ENCODE peak calls at places on chromosomes 1 and 21, in six cellular contexts. H, O, Q, Z, D and N are unnamed samples. For H3K27me3, the result is how much of the 10 kb centered on the place peaks cover.

GRCh38 chr1:54110991-54111390 is 41.8 kb downstream of the CDCP2 start:
- DNase-seq in Q (no peak), D (no peak), Z (no peak), O (no peak), H (no peak), N (no peak)

GRCh38 chr21:39422468-39423241 is 22.9 kb downstream of the LCA5L start:
- DNase-seq in Q (no peak), Z (no peak), O (no peak), D (no peak), H (peak), N (no peak)

GRCh38 chr21:45572231-45572630 is 30.0 kb upstream of the SLC19A1 start:
- DNase-seq in H (no peak), O (no peak), Z (peak), Q (no peak), D (no peak), N (no peak)

GRCh38 chr1:235984041-235984820 is 80.7 kb downstream of the NID1 start:
- DNase-seq in D (peak), Z (no peak), O (no peak), H (peak), Q (no peak), N (peak)

GRCh38 chr1:9196129-9197040 is 38.2 kb upstream of the H6PD start:
- DNase-seq in O (peak), Q (no peak), D (peak), Z (peak), H (peak), N (peak)

GRCh38 chr1:156270314-156270713 is 12.3 kb downstream of the SMG5 start:
- DNase-seq in D (no peak), Q (no peak), Z (no peak), O (no peak), H (no peak), N (no peak)

GRCh38 chr21:46363698-46364097 is 39.7 kb downstream of the PCNT start:
- DNase-seq in D (no peak), Z (no peak), H (no peak), O (no peak), Q (no peak), N (no peak)

GRCh38 chr21:45892156-45892919 is 89.2 kb upstream of the COL6A1 start:
- DNase-seq in Z (peak), D (no peak), H (no peak), O (peak), Q (no peak), N (no peak)

GRCh38 chr1:109490029-109490933 is 3.6 kb upstream of the CYB561D1 start:
- DNase-seq in O (peak), H (peak), Q (no peak), Z (peak), D (peak), N (peak)

GRCh38 chr1:60727553-60727952 is 354.8 kb upstream of the NFIA start:
- DNase-seq in Z (no peak), H (peak), Q (no peak), O (no peak), D (no peak), N (peak)

GRCh38 chr1:3459940-3460652 is 5.6 kb downstream of the ARHGEF16 start:
- DNase-seq in Q (no peak), D (no peak), O (no peak), Z (no peak), H (peak), N (no peak)

GRCh38 chr1:223033658-223034057 is 109.4 kb downstream of the TLR5 start:
- DNase-seq in H (peak), Q (no peak), Z (no peak), O (no peak), D (peak), N (peak)

GRCh38 chr1:54791880-54792522 is 9.1 kb downstream of the TTC22 start:
- DNase-seq in D (no peak), Q (no peak), H (no peak), Z (no peak), O (peak), N (no peak)

GRCh38 chr1:237763137-237763536 is 127.6 kb downstream of the ZP4 start:
- DNase-seq in Z (no peak), H (no peak), O (no peak), D (no peak), Q (no peak), N (no peak)

GRCh38 chr1:177546346-177546745 is 375.6 kb downstream of the BRINP2 start:
- DNase-seq in Z (no peak), H (peak), Q (no peak), O (no peak), D (peak), N (peak)

GRCh38 chr21:21973806-21974205 is 975.6 kb downstream of the NCAM2 start:
- DNase-seq in Q (no peak), O (no peak), D (no peak), H (no peak), Z (no peak), N (no peak)
- H3K27me3 ChIP-seq in Q (under half), O (under half), D (under half), H (under half), Z (under half), N (under half)

DNA sequence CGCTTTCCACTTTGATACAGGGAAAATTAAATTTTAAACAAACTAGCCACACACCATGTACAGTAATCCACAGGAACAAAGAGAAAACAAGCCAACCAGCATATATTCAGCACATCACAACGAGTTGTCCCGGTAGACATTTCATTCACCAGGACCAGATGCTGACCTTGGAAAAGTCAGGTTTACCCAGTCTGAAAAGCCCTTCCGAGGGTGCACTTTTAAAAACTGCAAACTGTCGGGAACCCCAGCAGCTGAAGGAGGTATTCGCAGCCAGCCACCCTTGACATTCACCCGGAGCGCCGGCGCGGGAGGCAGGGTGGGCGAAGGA is 1.2 kb downstream of the MCOLN3 start:
- DNase-seq in D (no peak), O (no peak), Q (no peak), Z (no peak), H (no peak), N (no peak)
- H3K27me3 ChIP-seq in D (under half), O (under half), Q (half or more), Z (half or more), H (under half), N (under half)

DNA sequence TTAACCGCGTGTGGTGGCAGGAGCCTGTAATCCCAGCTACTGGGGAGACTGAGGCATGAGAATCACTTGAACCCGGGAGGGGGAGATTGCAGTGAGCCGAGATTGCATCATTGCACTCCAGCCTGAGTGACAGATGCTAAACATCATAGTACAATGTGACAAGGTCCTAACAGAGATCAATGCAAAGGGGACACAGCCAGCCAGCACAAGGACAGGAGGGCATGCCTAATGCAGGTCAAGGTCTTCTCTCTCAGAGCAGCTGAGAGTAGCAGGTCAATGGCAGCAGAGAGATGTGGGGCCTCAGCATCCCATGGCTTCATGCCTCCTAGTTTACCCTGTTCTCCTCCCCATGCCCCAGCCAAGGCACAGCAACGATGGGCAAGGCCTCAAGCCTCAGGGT is 3.0 kb upstream of the SMIM11 start:
- DNase-seq in H (no peak), Q (no peak), D (no peak), O (no peak), Z (no peak), N (no peak)
- H3K27me3 ChIP-seq in H (under half), Q (under half), D (under half), O (under half), Z (under half), N (under half)

DNA sequence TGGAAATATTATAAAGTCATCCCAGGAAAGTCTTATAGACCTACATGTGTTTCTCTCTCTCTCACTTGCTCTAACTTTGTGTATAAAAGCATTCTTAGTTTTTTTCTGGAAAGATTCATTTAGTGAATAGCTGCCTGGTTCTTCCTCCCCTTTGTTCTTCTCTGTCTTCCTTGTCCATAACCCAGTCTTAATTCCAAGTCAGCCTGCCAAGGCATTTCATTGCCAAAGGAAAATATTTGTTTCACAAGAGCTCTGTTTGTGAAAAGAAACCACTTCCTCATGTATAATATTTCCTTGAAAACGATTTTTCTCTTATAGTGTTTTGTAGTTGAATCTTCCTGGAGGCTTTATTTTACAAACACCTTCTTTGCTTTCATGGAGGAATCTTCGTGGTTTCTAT is 427.0 kb downstream of the ADGRL2 start:
- DNase-seq in O (no peak), D (peak), H (peak), Z (no peak), Q (no peak), N (peak)
- H3K27me3 ChIP-seq in O (under half), D (under half), H (under half), Z (under half), Q (under half), N (under half)

GRCh38 chr1:22557341-22557950 is 5.8 kb upstream of the EPHA8 start:
- DNase-seq in O (no peak), Q (no peak), H (peak), D (peak), Z (no peak), N (peak)

GRCh38 chr1:22553991-22554522 is 9.2 kb upstream of the EPHA8 start:
- DNase-seq in Z (no peak), O (no peak), D (no peak), Q (no peak), H (no peak), N (no peak)

GRCh38 chr1:22553104-22553880 is 10.0 kb upstream of the EPHA8 start:
- DNase-seq in O (no peak), H (no peak), D (no peak), Q (no peak), Z (no peak), N (no peak)

GRCh38 chr1:22555386-22555656 is 8.0 kb upstream of the EPHA8 start:
- DNase-seq in Q (no peak), D (no peak), H (no peak), O (no peak), Z (no peak), N (no peak)

DNA sequence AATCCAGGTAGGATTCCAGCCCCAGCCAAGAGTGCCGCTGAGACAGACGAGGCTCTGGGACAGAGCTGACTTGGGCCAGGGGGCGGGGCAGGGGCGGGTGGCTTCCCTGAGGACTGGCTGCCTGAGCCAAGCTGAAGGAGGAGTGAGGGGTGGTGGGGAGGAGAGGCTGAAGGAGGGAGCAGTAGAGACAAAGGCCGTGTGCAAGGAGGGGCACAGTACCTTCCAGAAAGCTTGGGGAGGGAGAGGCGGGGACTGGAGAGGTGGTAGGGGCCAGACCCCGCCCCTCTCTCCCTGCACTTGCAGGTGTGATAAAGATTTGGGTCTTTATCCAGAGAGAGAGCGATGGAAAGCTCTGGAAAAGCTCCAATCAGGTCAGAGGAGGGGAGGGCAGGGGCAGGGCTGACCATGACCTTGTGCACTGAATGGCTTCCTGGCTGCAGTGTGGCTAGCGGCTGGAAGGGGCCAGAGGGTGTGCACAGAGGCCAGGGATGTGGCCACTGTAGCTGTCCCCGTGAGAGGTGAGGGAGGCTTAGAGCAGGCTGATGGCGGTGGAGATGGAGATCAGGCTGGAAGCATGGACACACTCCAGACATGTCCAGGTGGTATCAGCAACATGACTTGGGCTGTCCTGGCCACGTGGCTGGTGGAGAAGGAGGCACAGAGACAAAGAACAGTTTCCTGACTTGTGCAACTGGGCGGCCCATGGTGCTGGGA is 6.7 kb upstream of the EPHA8 start:
- DNase-seq in Z (no peak), O (no peak), Q (no peak), H (no peak), D (no peak), N (no peak)
- H3K27me3 ChIP-seq in Z (half or more), O (under half), Q (half or more), H (under half), D (under half), N (under half)

GRCh38 chr1:7621334-7622219 is 149.5 kb upstream of the VAMP3 start:
- DNase-seq in H (no peak), Q (no peak), Z (no peak), O (no peak), D (peak), N (no peak)

GRCh38 chr1:7623886-7624285 is 147.2 kb upstream of the VAMP3 start:
- DNase-seq in Z (no peak), O (no peak), H (no peak), Q (no peak), D (no peak), N (no peak)

GRCh38 chr1:7616953-7617352 is 154.1 kb upstream of the VAMP3 start:
- DNase-seq in Q (no peak), H (no peak), Z (peak), O (no peak), D (no peak), N (no peak)

GRCh38 chr1:7617826-7618225 is 153.3 kb upstream of the VAMP3 start:
- DNase-seq in H (no peak), Q (no peak), D (no peak), O (no peak), Z (no peak), N (no peak)

DNA sequence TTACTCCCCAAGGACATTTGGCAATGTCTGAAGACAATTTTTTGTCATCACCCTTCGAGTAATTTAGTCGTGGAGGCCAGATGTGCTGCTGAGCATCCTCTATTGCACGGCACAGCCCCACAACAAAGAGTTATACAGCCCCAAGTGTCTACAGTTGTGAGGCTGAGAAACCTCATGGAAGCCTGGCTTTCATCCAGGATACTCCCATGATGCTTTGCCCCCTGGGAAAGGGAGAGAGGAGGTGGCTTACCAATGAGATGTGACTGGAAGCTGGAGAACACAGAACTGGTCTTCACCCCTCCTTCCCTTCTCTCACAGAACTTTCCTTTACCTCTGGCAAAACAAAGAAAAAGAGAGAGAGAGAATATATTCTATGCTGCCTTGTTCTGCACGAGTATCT is 150.9 kb upstream of the VAMP3 start:
- DNase-seq in Q (no peak), O (no peak), D (no peak), H (no peak), Z (no peak), N (no peak)
- H3K27me3 ChIP-seq in Q (half or more), O (under half), D (under half), H (under half), Z (under half), N (under half)

DNA sequence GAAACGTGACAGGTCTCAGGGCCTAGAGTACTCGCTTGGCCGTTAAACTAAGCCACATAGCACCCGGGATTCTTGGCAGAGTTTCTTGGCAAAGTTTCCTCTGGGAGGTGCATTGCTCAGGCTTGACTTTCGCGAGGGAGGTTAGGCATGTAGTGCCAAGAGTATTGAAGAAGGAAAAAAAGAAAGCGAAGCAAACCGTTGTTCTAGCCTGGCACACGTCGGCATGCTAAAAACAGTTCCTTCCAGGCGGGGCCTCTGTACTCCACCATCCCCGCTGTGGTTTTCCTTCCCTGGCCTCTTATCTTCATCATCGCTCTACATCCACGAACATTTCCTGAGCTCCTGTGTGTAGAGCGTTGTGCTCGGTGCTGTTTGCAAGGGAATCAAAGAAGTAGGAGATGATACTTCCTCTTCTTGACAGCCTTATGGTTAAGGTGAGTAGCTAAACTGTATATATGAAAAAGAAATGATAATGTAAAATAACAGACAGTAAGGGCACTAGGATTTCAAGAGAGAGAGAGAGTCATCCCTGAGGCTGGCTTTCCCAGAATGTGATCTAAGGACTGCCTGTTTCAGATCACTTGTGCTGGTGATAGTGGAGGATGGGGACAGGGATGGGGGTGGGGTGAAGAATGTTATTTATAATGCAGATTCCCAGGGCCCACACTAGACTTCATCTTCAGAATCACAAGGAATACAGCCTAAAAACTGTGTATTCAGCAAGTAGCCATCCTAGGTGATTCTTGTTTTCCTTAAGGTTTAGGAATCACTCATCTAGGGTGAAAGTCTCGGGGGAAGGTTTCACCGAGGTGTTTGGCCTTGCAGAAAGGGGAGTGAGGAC is 18.9 kb downstream of the RNF220 start:
- DNase-seq in Z (peak), D (peak), Q (no peak), H (peak), O (no peak), N (peak)
- H3K27me3 ChIP-seq in Z (under half), D (half or more), Q (half or more), H (under half), O (under half), N (under half)

GRCh38 chr1:39687243-39687642 is 4.0 kb downstream of the HPCAL4 start:
- DNase-seq in O (no peak), Q (no peak), Z (no peak), D (no peak), H (no peak), N (no peak)
- H3K27me3 ChIP-seq in O (under half), Q (half or more), Z (half or more), D (half or more), H (under half), N (under half)